ENCODE peak calls at places on chromosomes 3 and 15, in ten cellular contexts. H, T, M, F, J, V, C, P, K and O are unnamed samples.

GRCh38 chr3:45978348-45978747 is 17.3 kb downstream of the FYCO1 start:
- DNase-seq in M (no peak), J (peak), H (peak), F (no peak), T (no peak), C (no peak), V (no peak), P (no peak), K (no peak), O (no peak)

GRCh38 chr3:2967851-2968250 is 142.3 kb downstream of the IL5RA start:
- DNase-seq in F (no peak), M (no peak), C (no peak), J (no peak), V (no peak), P (no peak), H (no peak), K (no peak), T (no peak), O (no peak)

GRCh38 chr3:129644836-129645235 is 38.4 kb upstream of the PLXND1 start:
- DNase-seq in P (no peak), F (no peak), K (no peak), H (no peak), C (no peak), T (no peak), J (no peak), V (no peak), M (no peak), O (no peak)

GRCh38 chr15:80932989-80933388 is 56.6 kb downstream of the MESD start:
- DNase-seq in C (peak), M (no peak), H (peak), V (no peak), K (no peak), T (no peak), P (no peak), J (no peak), F (no peak), O (no peak)

GRCh38 chr15:52095597-52096262 is 16.8 kb downstream of the BCL2L10 start:
- DNase-seq in P (no peak), M (no peak), H (no peak), V (no peak), K (no peak), T (no peak), J (no peak), C (no peak), F (no peak), O (no peak)

GRCh38 chr3:42071720-42072582 is 19.2 kb upstream of the TRAK1 start:
- DNase-seq in J (peak), V (no peak), P (no peak), H (peak), F (no peak), C (peak), K (peak), M (peak), T (peak), O (no peak)

GRCh38 chr15:68730491-68731317 is 90.0 kb downstream of the ANP32A start:
- DNase-seq in M (peak), T (no peak), F (no peak), K (peak), V (no peak), H (no peak), P (peak), C (peak), J (no peak), O (no peak)

GRCh38 chr3:191094057-191094456 is 105.0 kb upstream of the OSTN start:
- DNase-seq in P (no peak), H (no peak), C (no peak), T (no peak), M (no peak), F (no peak), K (no peak), V (no peak), J (no peak), O (no peak)

GRCh38 chr15:29102911-29103824 is 166.5 kb downstream of the NSMCE3 start:
- DNase-seq in T (no peak), H (no peak), P (no peak), V (no peak), M (no peak), C (peak), F (no peak), K (no peak), J (no peak), O (no peak)

GRCh38 chr15:70605606-70606410 is 157.6 kb downstream of the UACA start:
- DNase-seq in K (no peak), C (peak), M (no peak), F (no peak), V (no peak), P (no peak), J (peak), T (peak), H (peak), O (no peak)

GRCh38 chr3:87298111-87298718 is 21.8 kb upstream of the POU1F1 start:
- DNase-seq in C (no peak), F (no peak), M (peak), K (no peak), T (no peak), J (peak), V (no peak), H (no peak), P (peak), O (peak)

GRCh38 chr15:61474796-61475195 is 245.7 kb upstream of the RORA start:
- DNase-seq in T (no peak), K (no peak), H (no peak), V (no peak), F (no peak), C (no peak), P (no peak), M (no peak), J (no peak), O (no peak)

GRCh38 chr3:37988931-37989525 is 1.6 kb upstream of the VILL start:
- DNase-seq in J (no peak), M (no peak), H (no peak), C (no peak), T (no peak), F (no peak), P (no peak), V (no peak), K (no peak), O (no peak)

GRCh38 chr15:75231836-75232235 is 26.3 kb upstream of the GOLGA6C start:
- DNase-seq in H (no peak), J (no peak), T (no peak), V (no peak), P (no peak), K (no peak), C (no peak), M (no peak), F (no peak), O (no peak)

GRCh38 chr15:72276326-72276700 is 4.0 kb upstream of the PARP6 start:
- DNase-seq in J (no peak), K (no peak), F (no peak), T (no peak), V (no peak), P (no peak), C (no peak), M (no peak), H (no peak), O (no peak)

GRCh38 chr3:196726788-196727675 is 12.6 kb upstream of the PAK2 start:
- DNase-seq in F (no peak), K (no peak), T (no peak), J (no peak), C (no peak), P (no peak), V (no peak), M (peak), H (no peak), O (no peak)

GRCh38 chr3:150443331-150443741 is 35.2 kb downstream of the TSC22D2 start:
- DNase-seq in C (no peak), P (no peak), F (no peak), H (no peak), V (no peak), T (no peak), K (no peak), M (no peak), J (no peak), O (no peak)

GRCh38 chr3:110272525-110272924 is 799.1 kb upstream of the NECTIN3 start:
- DNase-seq in J (no peak), K (no peak), V (no peak), P (no peak), M (no peak), T (no peak), H (no peak), C (no peak), F (no peak), O (no peak)

GRCh38 chr3:8983026-8983425 is 19.8 kb upstream of the RAD18 start:
- DNase-seq in K (no peak), H (no peak), V (no peak), M (no peak), J (no peak), P (no peak), T (no peak), C (no peak), F (no peak), O (no peak)

GRCh38 chr3:190366145-190366544 is 21.8 kb upstream of the CLDN16 start:
- DNase-seq in C (no peak), M (no peak), F (no peak), H (no peak), T (no peak), P (no peak), J (no peak), V (no peak), K (no peak), O (no peak)

GRCh38 chr15:90813796-90814192 is 54.6 kb upstream of the FURIN start:
- DNase-seq in P (no peak), H (no peak), M (no peak), V (no peak), T (no peak), F (no peak), J (no peak), K (no peak), C (no peak), O (no peak)

GRCh38 chr15:84862214-84862975 is 22.1 kb upstream of the SLC28A1 start:
- DNase-seq in C (no peak), J (no peak), P (no peak), K (no peak), M (no peak), F (no peak), V (no peak), H (no peak), T (no peak), O (no peak)

GRCh38 chr3:124620600-124621063 is 109.6 kb upstream of the UMPS start:
- DNase-seq in M (peak), H (peak), J (no peak), T (no peak), P (no peak), F (no peak), K (no peak), C (peak), V (no peak), O (no peak)

GRCh38 chr15:61661791-61662190 is 398.5 kb downstream of the VPS13C start:
- DNase-seq in C (no peak), F (no peak), H (no peak), K (no peak), T (no peak), M (no peak), J (no peak), P (no peak), V (no peak), O (no peak)